ENCODE peak calls at places on chromosomes 2 and 18, in four cellular contexts. One of them, this sample, is unnamed.

GRCh38 chr2:55707751-55708150 is 14.1 kb upstream of the PNPT1 start:
- DNase-seq in tibial nerve: no peak
- DNase-seq in activated CD8-positive, alpha-beta T cell treated with anti-CD3 and anti-CD28 coated beads for 36 hours: no peak
- DNase-seq in colonic mucosa: no peak
- DNase-seq in this sample: no peak

GRCh38 chr2:130917006-130917688 is 80.4 kb downstream of the ARHGEF4 start:
- DNase-seq in colonic mucosa: no peak
- DNase-seq in tibial nerve: no peak
- DNase-seq in activated CD8-positive, alpha-beta T cell treated with anti-CD3 and anti-CD28 coated beads for 36 hours: no peak
- DNase-seq in this sample: no peak

GRCh38 chr18:616380-616995 is 19.7 kb downstream of the CLUL1 start:
- DNase-seq in colonic mucosa: no peak
- DNase-seq in tibial nerve: no peak
- DNase-seq in activated CD8-positive, alpha-beta T cell treated with anti-CD3 and anti-CD28 coated beads for 36 hours: no peak
- DNase-seq in this sample: no peak

GRCh38 chr2:66534461-66534860 is 99.5 kb downstream of the MEIS1 start:
- DNase-seq in colonic mucosa: no peak
- DNase-seq in activated CD8-positive, alpha-beta T cell treated with anti-CD3 and anti-CD28 coated beads for 36 hours: no peak
- DNase-seq in tibial nerve: no peak
- DNase-seq in this sample: no peak

GRCh38 chr2:197304556-197305011 is 6.0 kb downstream of the ANKRD44 start:
- DNase-seq in tibial nerve: no peak
- DNase-seq in activated CD8-positive, alpha-beta T cell treated with anti-CD3 and anti-CD28 coated beads for 36 hours: peak
- DNase-seq in colonic mucosa: no peak
- DNase-seq in this sample: no peak

GRCh38 chr18:6729247-6730091 is at the start of gene ARHGAP28:
- DNase-seq in colonic mucosa: peak
- DNase-seq in activated CD8-positive, alpha-beta T cell treated with anti-CD3 and anti-CD28 coated beads for 36 hours: peak
- DNase-seq in tibial nerve: peak
- DNase-seq in this sample: no peak

GRCh38 chr2:127857494-127857818 is 499 bp downstream of the POLR2D start:
- DNase-seq in colonic mucosa: peak
- DNase-seq in tibial nerve: no peak
- DNase-seq in activated CD8-positive, alpha-beta T cell treated with anti-CD3 and anti-CD28 coated beads for 36 hours: peak
- DNase-seq in this sample: no peak

GRCh38 chr18:79558196-79559120 is 121.1 kb upstream of the CTDP1 start:
- DNase-seq in tibial nerve: no peak
- DNase-seq in colonic mucosa: no peak
- DNase-seq in activated CD8-positive, alpha-beta T cell treated with anti-CD3 and anti-CD28 coated beads for 36 hours: no peak
- DNase-seq in this sample: no peak

GRCh38 chr2:26148501-26148900 is 24.4 kb upstream of the GAREM2 start:
- DNase-seq in activated CD8-positive, alpha-beta T cell treated with anti-CD3 and anti-CD28 coated beads for 36 hours: no peak
- DNase-seq in colonic mucosa: no peak
- DNase-seq in tibial nerve: no peak
- DNase-seq in this sample: no peak

GRCh38 chr2:161316686-161317085 is 8.5 kb downstream of the PSMD14 start:
- DNase-seq in tibial nerve: no peak
- DNase-seq in colonic mucosa: no peak
- DNase-seq in activated CD8-positive, alpha-beta T cell treated with anti-CD3 and anti-CD28 coated beads for 36 hours: no peak
- DNase-seq in this sample: no peak

GRCh38 chr2:46047280-46047679 is 249.9 kb upstream of the EPAS1 start:
- DNase-seq in activated CD8-positive, alpha-beta T cell treated with anti-CD3 and anti-CD28 coated beads for 36 hours: no peak
- DNase-seq in tibial nerve: no peak
- DNase-seq in colonic mucosa: no peak
- DNase-seq in this sample: no peak

GRCh38 chr2:217220228-217221013 is 360.6 kb upstream of the TNP1 start:
- DNase-seq in colonic mucosa: no peak
- DNase-seq in tibial nerve: no peak
- DNase-seq in activated CD8-positive, alpha-beta T cell treated with anti-CD3 and anti-CD28 coated beads for 36 hours: no peak
- DNase-seq in this sample: no peak

GRCh38 chr2:65265090-65266045 is 37.7 kb downstream of the ACTR2 start:
- DNase-seq in colonic mucosa: peak
- DNase-seq in activated CD8-positive, alpha-beta T cell treated with anti-CD3 and anti-CD28 coated beads for 36 hours: peak
- DNase-seq in tibial nerve: no peak
- DNase-seq in this sample: no peak

GRCh38 chr2:68100189-68100588 is 37.4 kb upstream of the C1D start:
- DNase-seq in colonic mucosa: no peak
- DNase-seq in tibial nerve: no peak
- DNase-seq in activated CD8-positive, alpha-beta T cell treated with anti-CD3 and anti-CD28 coated beads for 36 hours: no peak
- DNase-seq in this sample: no peak

GRCh38 chr2:11050565-11050964 is 104.7 kb upstream of the SLC66A3 start:
- DNase-seq in activated CD8-positive, alpha-beta T cell treated with anti-CD3 and anti-CD28 coated beads for 36 hours: no peak
- DNase-seq in colonic mucosa: no peak
- DNase-seq in tibial nerve: no peak
- DNase-seq in this sample: no peak

GRCh38 chr18:59546164-59546563 is 151.1 kb downstream of the CCBE1 start:
- DNase-seq in colonic mucosa: no peak
- DNase-seq in activated CD8-positive, alpha-beta T cell treated with anti-CD3 and anti-CD28 coated beads for 36 hours: no peak
- DNase-seq in tibial nerve: no peak
- DNase-seq in this sample: no peak

GRCh38 chr18:13530879-13531387 is 195.4 kb downstream of the FAM210A start:
- DNase-seq in activated CD8-positive, alpha-beta T cell treated with anti-CD3 and anti-CD28 coated beads for 36 hours: peak
- DNase-seq in tibial nerve: peak
- DNase-seq in colonic mucosa: peak
- DNase-seq in this sample: no peak

GRCh38 chr2:26590960-26591618 is 50.1 kb downstream of the CIB4 start:
- DNase-seq in activated CD8-positive, alpha-beta T cell treated with anti-CD3 and anti-CD28 coated beads for 36 hours: no peak
- DNase-seq in colonic mucosa: no peak
- DNase-seq in tibial nerve: no peak
- DNase-seq in this sample: no peak

GRCh38 chr2:203446071-203446481 is 89.0 kb downstream of the RAPH1 start:
- DNase-seq in colonic mucosa: no peak
- DNase-seq in tibial nerve: no peak
- DNase-seq in activated CD8-positive, alpha-beta T cell treated with anti-CD3 and anti-CD28 coated beads for 36 hours: no peak
- DNase-seq in this sample: no peak

GRCh38 chr2:63942788-63943187 is 76.4 kb downstream of the VPS54 start:
- DNase-seq in tibial nerve: no peak
- DNase-seq in colonic mucosa: no peak
- DNase-seq in activated CD8-positive, alpha-beta T cell treated with anti-CD3 and anti-CD28 coated beads for 36 hours: no peak
- DNase-seq in this sample: no peak

GRCh38 chr2:190511104-190511503 is 23.4 kb downstream of the NEMP2 start:
- DNase-seq in colonic mucosa: peak
- DNase-seq in tibial nerve: no peak
- DNase-seq in activated CD8-positive, alpha-beta T cell treated with anti-CD3 and anti-CD28 coated beads for 36 hours: no peak
- DNase-seq in this sample: no peak
- TF ChIP-seq CTCF in colonic mucosa: no peak
- TF ChIP-seq CTCF in tibial nerve: peak
- TF ChIP-seq CTCF in activated CD8-positive, alpha-beta T cell treated with anti-CD3 and anti-CD28 coated beads for 36 hours: no peak
- TF ChIP-seq CTCF in this sample: no peak

GRCh38 chr2:54047658-54048057 is 67.8 kb upstream of the ACYP2 start:
- DNase-seq in tibial nerve: no peak
- DNase-seq in colonic mucosa: no peak
- DNase-seq in activated CD8-positive, alpha-beta T cell treated with anti-CD3 and anti-CD28 coated beads for 36 hours: no peak
- DNase-seq in this sample: no peak

GRCh38 chr2:54050445-54050844 is 65.0 kb upstream of the ACYP2 start:
- DNase-seq in activated CD8-positive, alpha-beta T cell treated with anti-CD3 and anti-CD28 coated beads for 36 hours: no peak
- DNase-seq in colonic mucosa: no peak
- DNase-seq in tibial nerve: no peak
- DNase-seq in this sample: no peak

GRCh38 chr2:54047076-54047475 is 68.3 kb upstream of the ACYP2 start:
- DNase-seq in activated CD8-positive, alpha-beta T cell treated with anti-CD3 and anti-CD28 coated beads for 36 hours: peak
- DNase-seq in colonic mucosa: no peak
- DNase-seq in tibial nerve: no peak
- DNase-seq in this sample: no peak

GRCh38 chr2:54052825-54053718 is 62.3 kb upstream of the ACYP2 start:
- DNase-seq in activated CD8-positive, alpha-beta T cell treated with anti-CD3 and anti-CD28 coated beads for 36 hours: no peak
- DNase-seq in colonic mucosa: no peak
- DNase-seq in tibial nerve: no peak
- DNase-seq in this sample: no peak

GRCh38 chr2:54048117-54048785 is 67.2 kb upstream of the ACYP2 start:
- DNase-seq in tibial nerve: no peak
- DNase-seq in colonic mucosa: no peak
- DNase-seq in activated CD8-positive, alpha-beta T cell treated with anti-CD3 and anti-CD28 coated beads for 36 hours: peak
- DNase-seq in this sample: no peak
- TF ChIP-seq CTCF in tibial nerve: no peak
- TF ChIP-seq CTCF in colonic mucosa: no peak
- TF ChIP-seq CTCF in activated CD8-positive, alpha-beta T cell treated with anti-CD3 and anti-CD28 coated beads for 36 hours: no peak
- TF ChIP-seq CTCF in this sample: no peak

DNA sequence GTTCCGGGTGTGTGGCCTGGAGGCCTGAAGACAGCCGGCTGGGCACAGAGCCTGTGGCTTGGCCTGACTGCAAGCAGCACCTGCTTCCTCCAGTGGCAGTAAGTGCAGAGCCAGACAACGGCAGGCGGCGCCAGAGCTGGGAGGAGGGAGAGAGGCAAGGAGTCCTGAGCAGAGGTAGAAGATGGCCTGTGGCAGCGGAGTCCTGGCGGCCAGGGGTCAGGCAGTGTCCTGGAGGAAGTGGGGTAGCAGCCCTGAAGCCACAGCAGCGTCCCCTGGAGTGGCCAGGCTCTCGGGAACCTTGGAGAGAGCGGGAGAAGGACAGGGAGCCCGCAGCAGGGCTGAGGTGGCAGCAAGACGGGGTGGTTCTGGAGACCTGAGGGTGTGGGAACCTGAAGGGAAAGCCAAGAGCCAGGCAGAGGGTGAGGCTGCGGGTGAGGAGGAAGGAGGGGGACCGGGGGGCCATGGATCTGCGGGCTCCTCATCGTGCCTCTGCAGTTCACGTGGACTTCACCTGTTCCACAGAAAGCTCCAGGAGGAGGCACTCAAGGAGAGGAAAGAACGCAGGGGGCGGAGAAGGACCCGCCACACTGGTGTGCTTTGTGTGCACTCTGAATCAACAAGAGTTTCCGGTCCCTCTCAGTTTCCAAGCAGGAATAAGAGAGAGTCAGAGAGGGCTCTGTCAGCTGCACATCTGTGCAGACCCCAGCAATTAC is 85.9 kb downstream of the USP40 start:
- DNase-seq in colonic mucosa: no peak
- DNase-seq in tibial nerve: no peak
- DNase-seq in activated CD8-positive, alpha-beta T cell treated with anti-CD3 and anti-CD28 coated beads for 36 hours: no peak
- DNase-seq in this sample: no peak
- TF ChIP-seq CTCF in colonic mucosa: no peak
- TF ChIP-seq CTCF in tibial nerve: no peak
- TF ChIP-seq CTCF in activated CD8-positive, alpha-beta T cell treated with anti-CD3 and anti-CD28 coated beads for 36 hours: no peak
- TF ChIP-seq CTCF in this sample: no peak

DNA sequence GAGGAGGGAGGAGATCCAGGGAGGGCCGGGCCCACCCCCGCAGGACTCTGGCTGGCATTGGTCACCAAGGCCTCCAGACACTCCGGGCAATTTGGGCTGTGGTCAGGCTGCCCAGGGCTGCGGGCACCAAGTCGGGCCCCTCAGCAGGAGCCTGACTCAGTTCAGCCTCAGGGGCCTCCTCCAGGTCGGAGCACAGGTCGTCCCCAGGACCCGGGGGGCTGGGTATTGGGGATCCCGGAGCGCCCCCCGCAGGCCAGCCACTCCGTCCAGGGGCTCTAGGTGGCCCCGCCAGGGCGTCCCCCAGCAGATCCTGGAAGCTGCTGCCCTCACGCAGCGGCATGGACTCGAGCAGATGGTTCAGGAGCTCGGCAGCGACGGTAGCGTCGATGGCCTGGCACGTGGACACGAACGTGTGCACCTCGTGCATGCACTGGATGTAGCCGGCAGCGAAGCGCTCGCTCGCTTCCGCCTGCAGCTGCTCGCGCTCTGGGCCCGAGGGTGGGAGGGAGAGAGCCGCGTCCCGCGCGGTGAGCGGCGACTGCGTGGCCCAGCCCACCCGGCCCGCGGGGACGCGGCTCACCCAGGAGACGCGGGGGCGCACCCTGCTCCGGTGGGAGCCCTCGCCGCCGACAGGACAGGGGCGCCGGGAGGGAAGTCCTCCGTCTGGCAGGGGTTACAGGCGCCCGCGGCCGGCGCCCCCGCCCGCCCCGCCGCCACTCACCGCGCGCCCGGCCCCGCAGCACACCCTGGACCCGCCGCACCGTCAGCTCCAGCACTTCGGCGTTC is 879 bp downstream of the HES6 start:
- DNase-seq in tibial nerve: no peak
- DNase-seq in activated CD8-positive, alpha-beta T cell treated with anti-CD3 and anti-CD28 coated beads for 36 hours: peak
- DNase-seq in colonic mucosa: no peak
- DNase-seq in this sample: peak
- TF ChIP-seq CTCF in tibial nerve: no peak
- TF ChIP-seq CTCF in activated CD8-positive, alpha-beta T cell treated with anti-CD3 and anti-CD28 coated beads for 36 hours: no peak
- TF ChIP-seq CTCF in colonic mucosa: no peak
- TF ChIP-seq CTCF in this sample: no peak

DNA sequence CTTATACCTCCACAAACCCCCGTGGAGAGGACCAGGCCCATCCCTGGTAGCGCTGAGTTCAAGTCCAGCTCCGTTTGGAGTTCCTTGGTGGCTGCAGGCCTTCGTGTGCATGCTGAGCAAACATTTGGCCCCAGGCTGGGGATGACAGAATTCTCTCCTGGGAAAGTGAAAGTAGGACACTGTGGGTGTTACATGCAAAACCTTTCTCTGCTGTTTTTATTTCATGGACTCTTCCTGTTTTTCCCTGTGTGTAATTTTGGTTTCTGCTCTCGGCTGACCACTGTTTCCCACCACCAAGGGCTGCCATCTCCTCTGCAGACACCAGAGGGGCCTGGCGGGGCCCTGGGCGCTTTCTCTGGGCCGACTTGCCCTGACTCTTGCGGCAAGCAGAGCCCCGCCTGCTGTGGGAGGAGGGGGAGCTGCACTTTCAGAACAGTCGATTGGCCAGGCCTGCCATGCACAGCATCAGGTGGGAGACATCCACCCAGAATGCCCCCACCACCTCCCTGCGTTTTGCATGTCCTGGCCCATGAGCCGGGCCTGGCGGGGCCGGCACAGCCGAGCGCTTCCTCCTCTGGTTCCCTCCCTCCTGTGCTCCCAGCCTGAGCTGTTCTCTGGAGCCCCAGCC is 102.4 kb downstream of the CABLES1 start:
- DNase-seq in tibial nerve: no peak
- DNase-seq in activated CD8-positive, alpha-beta T cell treated with anti-CD3 and anti-CD28 coated beads for 36 hours: peak
- DNase-seq in colonic mucosa: peak
- DNase-seq in this sample: peak
- TF ChIP-seq CTCF in tibial nerve: peak
- TF ChIP-seq CTCF in activated CD8-positive, alpha-beta T cell treated with anti-CD3 and anti-CD28 coated beads for 36 hours: peak
- TF ChIP-seq CTCF in colonic mucosa: no peak
- TF ChIP-seq CTCF in this sample: no peak

GRCh38 chr2:74081030-74081429 is 66.7 kb downstream of the BOLA3 start:
- DNase-seq in activated CD8-positive, alpha-beta T cell treated with anti-CD3 and anti-CD28 coated beads for 36 hours: no peak
- DNase-seq in colonic mucosa: no peak
- DNase-seq in tibial nerve: no peak
- DNase-seq in this sample: no peak

GRCh38 chr2:74078467-74078866 is 69.2 kb downstream of the BOLA3 start:
- DNase-seq in activated CD8-positive, alpha-beta T cell treated with anti-CD3 and anti-CD28 coated beads for 36 hours: no peak
- DNase-seq in tibial nerve: no peak
- DNase-seq in colonic mucosa: no peak
- DNase-seq in this sample: no peak

GRCh38 chr2:74079522-74080341 is 68.0 kb downstream of the BOLA3 start:
- DNase-seq in activated CD8-positive, alpha-beta T cell treated with anti-CD3 and anti-CD28 coated beads for 36 hours: no peak
- DNase-seq in colonic mucosa: no peak
- DNase-seq in tibial nerve: no peak
- DNase-seq in this sample: no peak

GRCh38 chr2:74077636-74078035 is 70.1 kb downstream of the BOLA3 start:
- DNase-seq in tibial nerve: no peak
- DNase-seq in colonic mucosa: no peak
- DNase-seq in activated CD8-positive, alpha-beta T cell treated with anti-CD3 and anti-CD28 coated beads for 36 hours: no peak
- DNase-seq in this sample: no peak

GRCh38 chr2:74080346-74080745 is 67.4 kb downstream of the BOLA3 start:
- DNase-seq in tibial nerve: no peak
- DNase-seq in colonic mucosa: no peak
- DNase-seq in activated CD8-positive, alpha-beta T cell treated with anti-CD3 and anti-CD28 coated beads for 36 hours: no peak
- DNase-seq in this sample: no peak
- TF ChIP-seq CTCF in tibial nerve: no peak
- TF ChIP-seq CTCF in colonic mucosa: no peak
- TF ChIP-seq CTCF in activated CD8-positive, alpha-beta T cell treated with anti-CD3 and anti-CD28 coated beads for 36 hours: no peak
- TF ChIP-seq CTCF in this sample: no peak

This sample was measured in activated B cell treated with CpG ODN at 0.5 μM for 24 hours.